ENCODE peak calls at places on chromosomes 6 and 20, in seven cellular contexts. One of them, this sample, is unnamed.

GRCh38 chr20:43409041-43409913 is 48.4 kb upstream of the SRSF6 start:
- DNase-seq in amniotic stem cell: peak
- DNase-seq in T follicular helper cell: no peak
- DNase-seq in CD4-positive, alpha-beta T cell: no peak
- DNase-seq in uterus: no peak
- DNase-seq in HTR-8/SVneo: peak
- DNase-seq in stomach: no peak
- DNase-seq in this sample: no peak

GRCh38 chr6:30441171-30441570 is 48.1 kb upstream of the HLA-E start:
- DNase-seq in uterus: no peak
- DNase-seq in amniotic stem cell: no peak
- DNase-seq in T follicular helper cell: no peak
- DNase-seq in HTR-8/SVneo: no peak
- DNase-seq in CD4-positive, alpha-beta T cell: no peak
- DNase-seq in stomach: no peak
- DNase-seq in this sample: no peak

GRCh38 chr6:73566954-73567591 is 46.2 kb upstream of the EEF1A1 start:
- DNase-seq in amniotic stem cell: no peak
- DNase-seq in T follicular helper cell: no peak
- DNase-seq in stomach: peak
- DNase-seq in CD4-positive, alpha-beta T cell: no peak
- DNase-seq in uterus: peak
- DNase-seq in HTR-8/SVneo: no peak
- DNase-seq in this sample: peak

GRCh38 chr6:29510202-29510601 is 22.4 kb upstream of the MAS1L start:
- DNase-seq in stomach: no peak
- DNase-seq in CD4-positive, alpha-beta T cell: no peak
- DNase-seq in HTR-8/SVneo: peak
- DNase-seq in T follicular helper cell: no peak
- DNase-seq in uterus: no peak
- DNase-seq in amniotic stem cell: no peak
- DNase-seq in this sample: no peak

GRCh38 chr6:56727097-56727845 is 84.6 kb upstream of the DST start:
- DNase-seq in CD4-positive, alpha-beta T cell: no peak
- DNase-seq in amniotic stem cell: no peak
- DNase-seq in T follicular helper cell: no peak
- DNase-seq in uterus: no peak
- DNase-seq in stomach: no peak
- DNase-seq in HTR-8/SVneo: no peak
- DNase-seq in this sample: no peak

GRCh38 chr20:32438331-32438858 is 80.3 kb downstream of the ASXL1 start:
- DNase-seq in T follicular helper cell: no peak
- DNase-seq in CD4-positive, alpha-beta T cell: no peak
- DNase-seq in stomach: no peak
- DNase-seq in uterus: no peak
- DNase-seq in amniotic stem cell: no peak
- DNase-seq in HTR-8/SVneo: no peak
- DNase-seq in this sample: no peak

GRCh38 chr6:44353336-44353735 is 10.9 kb downstream of the SPATS1 start:
- DNase-seq in HTR-8/SVneo: no peak
- DNase-seq in CD4-positive, alpha-beta T cell: no peak
- DNase-seq in T follicular helper cell: no peak
- DNase-seq in uterus: no peak
- DNase-seq in stomach: no peak
- DNase-seq in amniotic stem cell: no peak
- DNase-seq in this sample: no peak

GRCh38 chr6:11853678-11854417 is 75.2 kb upstream of the ADTRP start:
- DNase-seq in T follicular helper cell: no peak
- DNase-seq in HTR-8/SVneo: no peak
- DNase-seq in amniotic stem cell: no peak
- DNase-seq in stomach: no peak
- DNase-seq in CD4-positive, alpha-beta T cell: no peak
- DNase-seq in uterus: no peak
- DNase-seq in this sample: no peak

GRCh38 chr6:29685718-29686326 is 4.9 kb upstream of the ZFP57 start:
- DNase-seq in stomach: no peak
- DNase-seq in HTR-8/SVneo: no peak
- DNase-seq in T follicular helper cell: no peak
- DNase-seq in CD4-positive, alpha-beta T cell: no peak
- DNase-seq in uterus: no peak
- DNase-seq in amniotic stem cell: no peak
- DNase-seq in this sample: no peak

GRCh38 chr6:73200735-73201134 is 24.6 kb downstream of the KHDC1L start:
- DNase-seq in CD4-positive, alpha-beta T cell: no peak
- DNase-seq in uterus: no peak
- DNase-seq in T follicular helper cell: no peak
- DNase-seq in stomach: no peak
- DNase-seq in HTR-8/SVneo: peak
- DNase-seq in amniotic stem cell: no peak
- DNase-seq in this sample: no peak

GRCh38 chr6:148525453-148525852 is 182.8 kb downstream of the SASH1 start:
- DNase-seq in amniotic stem cell: peak
- DNase-seq in T follicular helper cell: no peak
- DNase-seq in HTR-8/SVneo: no peak
- DNase-seq in stomach: no peak
- DNase-seq in uterus: no peak
- DNase-seq in CD4-positive, alpha-beta T cell: no peak
- DNase-seq in this sample: no peak

GRCh38 chr20:1569417-1569861 is 11.9 kb upstream of the SIRPD start:
- DNase-seq in amniotic stem cell: no peak
- DNase-seq in HTR-8/SVneo: peak
- DNase-seq in stomach: peak
- DNase-seq in uterus: no peak
- DNase-seq in T follicular helper cell: no peak
- DNase-seq in CD4-positive, alpha-beta T cell: no peak
- DNase-seq in this sample: no peak

GRCh38 chr20:36384022-36384619 is 78.0 kb downstream of the DLGAP4 start:
- DNase-seq in HTR-8/SVneo: peak
- DNase-seq in CD4-positive, alpha-beta T cell: peak
- DNase-seq in stomach: no peak
- DNase-seq in amniotic stem cell: no peak
- DNase-seq in uterus: no peak
- DNase-seq in T follicular helper cell: peak
- DNase-seq in this sample: no peak

GRCh38 chr6:37483917-37484785 is 15.5 kb downstream of the CCDC167 start:
- DNase-seq in T follicular helper cell: peak
- DNase-seq in HTR-8/SVneo: peak
- DNase-seq in uterus: peak
- DNase-seq in stomach: peak
- DNase-seq in amniotic stem cell: peak
- DNase-seq in CD4-positive, alpha-beta T cell: peak
- DNase-seq in this sample: no peak

GRCh38 chr6:39543117-39543516 is 182.1 kb downstream of the KIF6 start:
- DNase-seq in amniotic stem cell: no peak
- DNase-seq in T follicular helper cell: no peak
- DNase-seq in HTR-8/SVneo: no peak
- DNase-seq in uterus: peak
- DNase-seq in stomach: no peak
- DNase-seq in CD4-positive, alpha-beta T cell: no peak
- DNase-seq in this sample: no peak

GRCh38 chr6:45713981-45714685 is 301.5 kb downstream of the CLIC5 start:
- DNase-seq in amniotic stem cell: no peak
- DNase-seq in HTR-8/SVneo: no peak
- DNase-seq in T follicular helper cell: no peak
- DNase-seq in CD4-positive, alpha-beta T cell: no peak
- DNase-seq in stomach: no peak
- DNase-seq in uterus: no peak
- DNase-seq in this sample: no peak

GRCh38 chr20:19462491-19462890 is 250.0 kb downstream of the SLC24A3 start:
- DNase-seq in HTR-8/SVneo: no peak
- DNase-seq in CD4-positive, alpha-beta T cell: no peak
- DNase-seq in T follicular helper cell: no peak
- DNase-seq in stomach: no peak
- DNase-seq in amniotic stem cell: no peak
- DNase-seq in uterus: no peak
- DNase-seq in this sample: no peak

GRCh38 chr6:36979343-36979742 is 6.7 kb downstream of the MTCH1 start:
- DNase-seq in stomach: peak
- DNase-seq in HTR-8/SVneo: no peak
- DNase-seq in T follicular helper cell: no peak
- DNase-seq in CD4-positive, alpha-beta T cell: peak
- DNase-seq in uterus: peak
- DNase-seq in amniotic stem cell: no peak
- DNase-seq in this sample: no peak

GRCh38 chr6:167500961-167501360 is 176.1 kb downstream of the TTLL2 start:
- DNase-seq in stomach: no peak
- DNase-seq in uterus: no peak
- DNase-seq in HTR-8/SVneo: no peak
- DNase-seq in T follicular helper cell: no peak
- DNase-seq in amniotic stem cell: no peak
- DNase-seq in CD4-positive, alpha-beta T cell: no peak
- DNase-seq in this sample: no peak

GRCh38 chr20:46823271-46823747 is 71.3 kb upstream of the EYA2 start:
- DNase-seq in HTR-8/SVneo: no peak
- DNase-seq in stomach: peak
- DNase-seq in amniotic stem cell: no peak
- DNase-seq in CD4-positive, alpha-beta T cell: no peak
- DNase-seq in uterus: peak
- DNase-seq in T follicular helper cell: no peak
- DNase-seq in this sample: no peak

GRCh38 chr6:68368845-68369244 is 266.2 kb upstream of the ADGRB3 start:
- DNase-seq in amniotic stem cell: no peak
- DNase-seq in uterus: no peak
- DNase-seq in HTR-8/SVneo: no peak
- DNase-seq in stomach: no peak
- DNase-seq in CD4-positive, alpha-beta T cell: no peak
- DNase-seq in T follicular helper cell: no peak
- DNase-seq in this sample: no peak

GRCh38 chr6:21915707-21916399 is 322.3 kb downstream of the SOX4 start:
- DNase-seq in T follicular helper cell: no peak
- DNase-seq in amniotic stem cell: no peak
- DNase-seq in HTR-8/SVneo: peak
- DNase-seq in uterus: no peak
- DNase-seq in CD4-positive, alpha-beta T cell: no peak
- DNase-seq in stomach: no peak
- DNase-seq in this sample: no peak

GRCh38 chr6:143279385-143279784 is 171.1 kb downstream of the ADAT2 start:
- DNase-seq in T follicular helper cell: no peak
- DNase-seq in amniotic stem cell: no peak
- DNase-seq in uterus: no peak
- DNase-seq in HTR-8/SVneo: peak
- DNase-seq in CD4-positive, alpha-beta T cell: no peak
- DNase-seq in stomach: no peak
- DNase-seq in this sample: no peak

GRCh38 chr6:166667886-166668620 is 41.0 kb upstream of the RPS6KA2 start:
- DNase-seq in CD4-positive, alpha-beta T cell: no peak
- DNase-seq in T follicular helper cell: no peak
- DNase-seq in uterus: no peak
- DNase-seq in amniotic stem cell: no peak
- DNase-seq in HTR-8/SVneo: no peak
- DNase-seq in stomach: no peak
- DNase-seq in this sample: no peak

GRCh38 chr20:1623501-1624250 is 3.9 kb upstream of the SIRPB1 start:
- DNase-seq in uterus: no peak
- DNase-seq in T follicular helper cell: no peak
- DNase-seq in HTR-8/SVneo: no peak
- DNase-seq in stomach: no peak
- DNase-seq in CD4-positive, alpha-beta T cell: no peak
- DNase-seq in amniotic stem cell: no peak
- DNase-seq in this sample: no peak

GRCh38 chr6:33974030-33974429 is 170.2 kb upstream of the MLN start:
- DNase-seq in HTR-8/SVneo: no peak
- DNase-seq in CD4-positive, alpha-beta T cell: no peak
- DNase-seq in T follicular helper cell: no peak
- DNase-seq in uterus: no peak
- DNase-seq in amniotic stem cell: no peak
- DNase-seq in stomach: no peak
- DNase-seq in this sample: no peak

GRCh38 chr6:122389704-122390103 is 9.7 kb upstream of the HSF2 start:
- DNase-seq in stomach: no peak
- DNase-seq in amniotic stem cell: no peak
- DNase-seq in CD4-positive, alpha-beta T cell: no peak
- DNase-seq in HTR-8/SVneo: no peak
- DNase-seq in uterus: no peak
- DNase-seq in T follicular helper cell: no peak
- DNase-seq in this sample: no peak

GRCh38 chr6:122609881-122610689 is at the start of gene PKIB:
- DNase-seq in HTR-8/SVneo: peak
- DNase-seq in T follicular helper cell: peak
- DNase-seq in uterus: peak
- DNase-seq in stomach: peak
- DNase-seq in amniotic stem cell: peak
- DNase-seq in CD4-positive, alpha-beta T cell: no peak
- DNase-seq in this sample: no peak

GRCh38 chr20:20201639-20202038 is 149.3 kb downstream of the CFAP61 start:
- DNase-seq in HTR-8/SVneo: no peak
- DNase-seq in stomach: no peak
- DNase-seq in amniotic stem cell: no peak
- DNase-seq in uterus: no peak
- DNase-seq in T follicular helper cell: no peak
- DNase-seq in CD4-positive, alpha-beta T cell: no peak
- DNase-seq in this sample: no peak

GRCh38 chr6:157840776-157841175 is 17.7 kb downstream of the SNX9 start:
- DNase-seq in amniotic stem cell: no peak
- DNase-seq in CD4-positive, alpha-beta T cell: no peak
- DNase-seq in stomach: no peak
- DNase-seq in uterus: no peak
- DNase-seq in HTR-8/SVneo: no peak
- DNase-seq in T follicular helper cell: no peak
- DNase-seq in this sample: no peak

GRCh38 chr6:33777716-33778474 is 11.0 kb downstream of the LEMD2 start:
- DNase-seq in T follicular helper cell: no peak
- DNase-seq in uterus: no peak
- DNase-seq in amniotic stem cell: no peak
- DNase-seq in stomach: no peak
- DNase-seq in HTR-8/SVneo: no peak
- DNase-seq in CD4-positive, alpha-beta T cell: no peak
- DNase-seq in this sample: no peak